ENCODE peak calls at places on chromosomes 5 and 9, in seven cellular contexts. P, L, W, B, U, F and G are unnamed samples.

GRCh38 chr5:19855031-19855430 is 133.0 kb downstream of the CDH18 start:
- DNase-seq in P (no peak), L (peak; percentile 38), W (no peak), B (no peak), U (no peak), F (no peak), G (no peak)

GRCh38 chr9:28051559-28051958 is 478.3 kb upstream of the C9orf72 start:
- DNase-seq in P (no peak), L (no peak), W (no peak), B (no peak), U (no peak), F (no peak), G (no peak)

GRCh38 chr9:134632329-134632728 is 9.3 kb upstream of the COL5A1 start:
- DNase-seq in P (no peak), L (no peak), W (no peak), B (peak; percentile 18), U (no peak), F (no peak), G (peak; percentile 1)

GRCh38 chr9:133114451-133114885 is 6.6 kb downstream of the RALGDS start:
- DNase-seq in P (no peak), L (no peak), W (peak; percentile 76), B (no peak), U (no peak), F (no peak), G (no peak)

GRCh38 chr9:31848505-31849285 is 535.7 kb upstream of the ACO1 start:
- DNase-seq in P (no peak), L (no peak), W (no peak), B (no peak), U (no peak), F (no peak), G (no peak)

GRCh38 chr9:91734371-91734981 is 215.6 kb downstream of the ROR2 start:
- DNase-seq in P (peak; percentile 67), L (peak; percentile 30), W (peak; percentile 43), B (no peak), U (peak; percentile 34), F (peak; percentile 49), G (peak; percentile 68)

GRCh38 chr9:93684806-93685553 is 108.6 kb downstream of the PHF2 start:
- DNase-seq in P (no peak), L (no peak), W (no peak), B (no peak), U (no peak), F (peak; percentile 25), G (no peak)

GRCh38 chr9:69951411-69951810 is 92.2 kb upstream of the MAMDC2 start:
- DNase-seq in P (no peak), L (no peak), W (no peak), B (no peak), U (no peak), F (peak; percentile 7), G (no peak)

GRCh38 chr9:22084336-22085035 is 75.4 kb upstream of the CDKN2B start:
- DNase-seq in P (no peak), L (no peak), W (no peak), B (no peak), U (no peak), F (no peak), G (no peak)

GRCh38 chr5:16935271-16936149 is 578 bp downstream of the MYO10 start:
- DNase-seq in P (no peak), L (no peak), W (peak; percentile 24), B (peak; percentile 69), U (no peak), F (peak; percentile 11), G (peak; percentile 67)

GRCh38 chr9:70594546-70594945 is 180.1 kb upstream of the KLF9 start:
- DNase-seq in P (no peak), L (peak; percentile 27), W (no peak), B (no peak), U (no peak), F (no peak), G (no peak)

GRCh38 chr5:61301820-61302563 is 30.1 kb upstream of the ZSWIM6 start:
- DNase-seq in P (no peak), L (peak; percentile 12), W (peak; percentile 48), B (peak; percentile 68), U (no peak), F (no peak), G (peak; percentile 94)

GRCh38 chr9:125991886-125992529 is 244.8 kb downstream of the PBX3 start:
- DNase-seq in P (no peak), L (no peak), W (no peak), B (no peak), U (no peak), F (no peak), G (no peak)

GRCh38 chr9:131578016-131578415 is 32.7 kb downstream of the PRRT1B start:
- DNase-seq in P (no peak), L (no peak), W (no peak), B (no peak), U (no peak), F (no peak), G (peak; percentile 27)

GRCh38 chr9:104923289-104923688 is 4.7 kb downstream of the ABCA1 start:
- DNase-seq in P (no peak), L (no peak), W (no peak), B (no peak), U (no peak), F (peak; percentile 50), G (no peak)

GRCh38 chr5:143757116-143757515 is 54.8 kb upstream of the HMHB1 start:
- DNase-seq in P (no peak), L (no peak), W (no peak), B (no peak), U (no peak), F (no peak), G (no peak)

GRCh38 chr5:180001136-180001535 is 70.4 kb downstream of the RNF130 start:
- DNase-seq in P (no peak), L (no peak), W (no peak), B (no peak), U (no peak), F (no peak), G (no peak)

GRCh38 chr5:109105631-109106267 is 304.0 kb downstream of the PJA2 start:
- DNase-seq in P (no peak), L (no peak), W (peak; percentile 37), B (no peak), U (no peak), F (no peak), G (no peak)

GRCh38 chr5:172600571-172600970 is 40.5 kb upstream of the NEURL1B start:
- DNase-seq in P (no peak), L (no peak), W (no peak), B (no peak), U (no peak), F (no peak), G (no peak)

GRCh38 chr5:144036476-144036875 is 134.0 kb downstream of the YIPF5 start:
- DNase-seq in P (no peak), L (no peak), W (no peak), B (no peak), U (no peak), F (no peak), G (no peak)

GRCh38 chr9:114721491-114722362 is 39.7 kb upstream of the TEX48 start:
- DNase-seq in P (no peak), L (no peak), W (no peak), B (no peak), U (no peak), F (no peak), G (no peak)

GRCh38 chr9:7790819-7791182 is 8.8 kb downstream of the DMAC1 start:
- DNase-seq in P (no peak), L (no peak), W (no peak), B (no peak), U (no peak), F (no peak), G (no peak)

GRCh38 chr5:76852716-76853115 is 2.9 kb downstream of the S100Z start:
- DNase-seq in P (no peak), L (no peak), W (no peak), B (no peak), U (no peak), F (no peak), G (no peak)

GRCh38 chr9:26221295-26221694 is 543.1 kb upstream of the TUSC1 start:
- DNase-seq in P (no peak), L (no peak), W (no peak), B (no peak), U (no peak), F (no peak), G (no peak)

GRCh38 chr5:180313677-180314076 is 21.8 kb upstream of the MAPK9 start:
- DNase-seq in P (peak; percentile 55), L (peak; percentile 83), W (no peak), B (peak; percentile 74), U (peak; percentile 8), F (peak; percentile 74), G (no peak)

GRCh38 chr5:156534906-156535305 is 207.9 kb downstream of the SGCD start:
- DNase-seq in P (no peak), L (no peak), W (no peak), B (no peak), U (no peak), F (no peak), G (no peak)

GRCh38 chr5:114467729-114468128 is 105.9 kb downstream of the KCNN2 start:
- DNase-seq in P (no peak), L (no peak), W (no peak), B (no peak), U (no peak), F (peak; percentile 74), G (no peak)

GRCh38 chr9:129481824-129482511 is 138.9 kb downstream of the C9orf50 start:
- DNase-seq in P (no peak), L (peak; percentile 44), W (no peak), B (peak; percentile 64), U (no peak), F (no peak), G (peak; percentile 51)

GRCh38 chr5:89128097-89128496 is 245.1 kb upstream of the MEF2C start:
- DNase-seq in P (no peak), L (no peak), W (no peak), B (no peak), U (no peak), F (no peak), G (no peak)

GRCh38 chr9:128098017-128098935 is 29.3 kb downstream of the PTGES2 start:
- DNase-seq in P (peak; percentile 63), L (peak; percentile 98), W (peak; percentile 84), B (peak; percentile 94), U (no peak), F (peak; percentile 95), G (peak; percentile 99)

GRCh38 chr5:74552101-74552500 is 88.4 kb downstream of the ENC1 start:
- DNase-seq in P (no peak), L (no peak), W (no peak), B (no peak), U (no peak), F (no peak), G (no peak)

GRCh38 chr5:145531038-145531734 is 304.0 kb downstream of the PRELID2 start:
- DNase-seq in P (no peak), L (no peak), W (no peak), B (peak; percentile 34), U (no peak), F (no peak), G (peak; percentile 14)

GRCh38 chr9:96618209-96619108 is 1.2 kb downstream of the CDC14B start:
- DNase-seq in P (peak; percentile 13), L (peak; percentile 33), W (peak; percentile 81), B (peak; percentile 64), U (no peak), F (peak; percentile 15), G (peak; percentile 48)

GRCh38 chr9:131727184-131727785 is 12.6 kb downstream of the RAPGEF1 start:
- DNase-seq in P (no peak), L (no peak), W (no peak), B (no peak), U (no peak), F (peak; percentile 61), G (no peak)

GRCh38 chr5:16065810-16066209 is 113.8 kb downstream of the MARCHF11 start:
- DNase-seq in P (no peak), L (no peak), W (no peak), B (no peak), U (no peak), F (no peak), G (no peak)